ENCODE peak calls at places on chromosomes 7 and 10, in seven cellular contexts. Z is CD8-positive, alpha-beta memory T cell; U is H9; A is fibroblast of lung; S is Karpas-422; K is tibial artery; R is testis. C is an unnamed sample.

GRCh38 chr7:143245123-143245522 is 18.1 kb upstream of the GSTK1 start:
- DNase-seq in S (no peak), A (no peak), K (no peak), R (no peak), Z (no peak), U (no peak), C (peak; percentile 91)

GRCh38 chr7:40315277-40315676 is 180.5 kb downstream of the SUGCT start:
- DNase-seq in U (no peak), A (no peak), R (no peak), S (no peak), Z (no peak), K (no peak), C (no peak)

GRCh38 chr10:128274938-128275337 is 148.7 kb upstream of the MKI67 start:
- DNase-seq in Z (no peak), S (no peak), R (no peak), A (no peak), K (peak; percentile 65), U (no peak), C (peak; percentile 8)

GRCh38 chr10:58023341-58024073 is 244.2 kb downstream of the IPMK start:
- DNase-seq in S (no peak), K (no peak), Z (no peak), U (no peak), A (peak; percentile 67), R (no peak), C (peak; percentile 97)

GRCh38 chr7:158850390-158851174 is 5.8 kb upstream of the DYNC2I1 start:
- DNase-seq in U (no peak), R (no peak), A (no peak), S (peak; percentile 51), K (no peak), Z (no peak), C (no peak)

GRCh38 chr10:34581871-34582532 is 233.1 kb downstream of the PARD3 start:
- DNase-seq in A (peak; percentile 52), S (no peak), U (no peak), R (no peak), Z (no peak), K (no peak), C (peak; percentile 93)

GRCh38 chr7:140625908-140626868 is 14.4 kb downstream of the DENND2A start:
- DNase-seq in U (peak; percentile 94), Z (no peak), A (peak; percentile 97), K (peak; percentile 93), R (peak; percentile 88), S (no peak), C (peak; percentile 94)

GRCh38 chr7:25427721-25428120 is 199.4 kb upstream of the NPVF start:
- DNase-seq in Z (no peak), A (no peak), U (no peak), R (no peak), K (no peak), S (peak; percentile 69), C (no peak)

GRCh38 chr7:147245274-147245673 is 1128.7 kb downstream of the CNTNAP2 start:
- DNase-seq in A (peak; percentile 45), U (peak; percentile 66), K (no peak), R (peak; percentile 69), Z (no peak), S (peak; percentile 84), C (peak; percentile 76)

GRCh38 chr7:46207931-46208634 is 287.0 kb upstream of the IGFBP3 start:
- DNase-seq in Z (no peak), R (no peak), A (no peak), S (no peak), U (no peak), K (no peak), C (no peak)

GRCh38 chr7:137538361-137538762 is 194.8 kb upstream of the PTN start:
- DNase-seq in U (no peak), R (no peak), A (peak; percentile 64), S (no peak), Z (no peak), K (no peak), C (peak; percentile 48)

GRCh38 chr7:122315507-122316466 is 11.2 kb upstream of the FEZF1 start:
- DNase-seq in U (peak; percentile 54), A (no peak), K (no peak), Z (no peak), R (no peak), S (no peak), C (no peak)

GRCh38 chr10:104735469-104735868 is 94.4 kb downstream of the SORCS3 start:
- DNase-seq in A (no peak), K (no peak), S (no peak), U (peak; percentile 37), Z (no peak), R (no peak), C (no peak)

GRCh38 chr7:44072364-44073231 is 7.2 kb upstream of the PGAM2 start:
- DNase-seq in U (peak; percentile 80), A (peak; percentile 78), S (peak; percentile 88), K (peak; percentile 86), R (peak; percentile 81), Z (peak; percentile 34), C (peak; percentile 98)

GRCh38 chr10:36358736-36359135 is 716.6 kb upstream of the FZD8 start:
- DNase-seq in S (no peak), R (no peak), U (no peak), A (no peak), K (no peak), Z (no peak), C (no peak)

GRCh38 chr7:83359108-83359507 is 196.4 kb upstream of the PCLO start:
- DNase-seq in A (no peak), R (no peak), S (no peak), Z (no peak), U (no peak), K (no peak), C (no peak)

GRCh38 chr10:86969421-86970041 is 1.2 kb downstream of the ADIRF start:
- DNase-seq in K (no peak), U (no peak), R (no peak), A (peak; percentile 57), S (no peak), Z (no peak), C (peak; percentile 65)

GRCh38 chr7:31096198-31096881 is 44.2 kb downstream of the ADCYAP1R1 start:
- DNase-seq in A (no peak), U (peak; percentile 22), Z (no peak), R (no peak), K (no peak), S (no peak), C (no peak)

GRCh38 chr7:101302641-101303101 is 18.9 kb downstream of the IFT22 start:
- DNase-seq in A (no peak), U (peak; percentile 89), R (no peak), S (no peak), K (no peak), Z (no peak), C (no peak)

GRCh38 chr10:6191569-6191968 is 11.2 kb upstream of the PFKFB3 start:
- DNase-seq in R (no peak), K (no peak), A (no peak), U (no peak), Z (no peak), S (no peak), C (no peak)

GRCh38 chr10:79084972-79085597 is 16.3 kb downstream of the ZMIZ1 start:
- DNase-seq in R (no peak), S (peak; percentile 89), K (no peak), U (no peak), A (no peak), Z (no peak), C (no peak)

GRCh38 chr7:8500286-8500685 is 66.9 kb downstream of the NXPH1 start:
- DNase-seq in U (no peak), K (no peak), A (no peak), S (no peak), R (peak; percentile 78), Z (no peak), C (no peak)

GRCh38 chr7:42082144-42082543 is 154.9 kb downstream of the GLI3 start:
- DNase-seq in Z (no peak), K (no peak), A (peak; percentile 47), S (no peak), U (no peak), R (no peak), C (no peak)

GRCh38 chr10:46319383-46319782 is 32.6 kb downstream of the ANTXRL start:
- DNase-seq in R (no peak), U (no peak), A (no peak), S (no peak), Z (no peak), K (no peak), C (no peak)

GRCh38 chr7:50739744-50740455 is 42.8 kb downstream of the GRB10 start:
- DNase-seq in Z (peak; percentile 4), S (no peak), U (no peak), A (no peak), K (no peak), R (no peak), C (no peak)

GRCh38 chr7:88224596-88225275 is 4.9 kb upstream of the SRI start:
- DNase-seq in A (peak; percentile 48), K (no peak), Z (no peak), R (no peak), S (no peak), U (no peak), C (peak; percentile 78)

GRCh38 chr7:39405591-39405990 is 160.6 kb upstream of the YAE1 start:
- DNase-seq in K (no peak), Z (no peak), R (no peak), U (no peak), S (no peak), A (no peak), C (no peak)

GRCh38 chr7:29871787-29872398 is 65.6 kb downstream of the WIPF3 start:
- DNase-seq in Z (no peak), U (no peak), S (no peak), K (no peak), A (peak; percentile 21), R (no peak), C (no peak)
- H3K4me1 ChIP-seq in Z (no peaks in the 10 kb centered on the region), U (no peaks in the 10 kb centered on the region), S (no peaks in the 10 kb centered on the region), K (peaks cover 10% of the 10 kb centered on the region), A (no peaks in the 10 kb centered on the region), R (peaks cover 3% of the 10 kb centered on the region), C (no peaks in the 10 kb centered on the region)

GRCh38 chr7:55032069-55032699 is 13.4 kb downstream of the EGFR start:
- DNase-seq in S (no peak), Z (no peak), R (no peak), U (no peak), A (no peak), K (no peak), C (no peak)
- H3K4me1 ChIP-seq in S (no peaks in the 10 kb centered on the region), Z (no peaks in the 10 kb centered on the region), R (peaks cover 45% of the 10 kb centered on the region), U (no peaks in the 10 kb centered on the region), A (peaks cover 19% of the 10 kb centered on the region), K (peaks cover 20% of the 10 kb centered on the region), C (peaks cover 44% of the 10 kb centered on the region)

DNA sequence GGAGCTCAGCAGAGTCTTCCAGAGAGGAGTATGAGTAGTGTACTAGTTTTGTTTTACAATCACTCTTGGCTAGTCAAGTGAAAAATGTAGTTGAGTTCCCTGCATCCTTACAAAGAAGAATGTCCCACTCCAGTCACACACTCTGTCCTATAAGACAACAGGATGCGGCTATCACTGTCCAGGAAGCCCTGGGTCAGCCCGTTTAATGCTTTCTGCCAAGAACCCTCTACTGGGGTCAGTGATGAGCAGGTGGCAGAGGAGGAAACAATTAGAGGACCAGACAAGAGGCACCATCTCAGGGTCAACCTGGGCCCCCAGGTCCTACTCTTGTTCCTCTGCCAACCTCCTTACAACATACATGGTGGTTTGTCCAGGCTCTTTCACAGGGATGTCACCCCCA is 47.0 kb upstream of the PDLIM1 start:
- DNase-seq in R (no peak), A (no peak), Z (no peak), K (no peak), S (no peak), U (no peak), C (no peak)
- H3K4me1 ChIP-seq in R (no peaks in the 10 kb centered on the region), A (peaks cover 26% of the 10 kb centered on the region), Z (no peaks in the 10 kb centered on the region), K (peaks cover 27% of the 10 kb centered on the region), S (no peaks in the 10 kb centered on the region), U (no peaks in the 10 kb centered on the region), C (peaks cover 28% of the 10 kb centered on the region)

DNA sequence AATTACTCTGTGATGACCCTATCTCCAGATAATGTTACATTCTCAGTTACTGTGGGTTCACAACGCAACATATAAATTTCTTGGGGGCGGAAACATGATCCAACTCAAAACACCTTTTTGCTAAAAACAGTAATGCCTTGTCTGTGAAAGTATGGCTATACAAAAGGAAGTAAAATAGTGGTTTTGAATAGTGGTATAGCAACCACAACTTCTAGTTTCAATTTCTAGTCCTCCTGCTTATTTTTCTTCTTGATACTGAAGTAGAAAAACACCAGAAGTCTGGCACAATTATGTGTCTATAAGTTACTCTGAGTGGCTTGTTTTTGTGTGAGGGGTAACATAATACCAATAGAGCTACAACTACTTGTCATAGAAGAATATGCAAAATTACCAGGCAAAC is 21.5 kb upstream of the ZNF800 start:
- DNase-seq in U (no peak), K (no peak), R (no peak), Z (no peak), A (no peak), S (peak; percentile 47), C (no peak)
- H3K4me1 ChIP-seq in U (no peaks in the 10 kb centered on the region), K (no peaks in the 10 kb centered on the region), R (no peaks in the 10 kb centered on the region), Z (peaks cover 36% of the 10 kb centered on the region), A (no peaks in the 10 kb centered on the region), S (peaks cover 36% of the 10 kb centered on the region), C (no peaks in the 10 kb centered on the region)